ENCODE peak calls at places on chromosomes 11 and 22, in five cellular contexts. Y is tibial nerve, A is fibroblast of the aortic adventitia, V is spleen, I is fibroblast of mammary gland. L is an unnamed sample.

GRCh38 chr11:123526918-123527317 is 96.8 kb downstream of the GRAMD1B start:
- DNase-seq in V (no peak), I (no peak), A (no peak), Y (no peak), L (no peak)

GRCh38 chr11:114219559-114220349 is 76.4 kb upstream of the NNMT start:
- DNase-seq in Y (no peak), A (peak; percentile 82), I (peak; percentile 98), V (no peak), L (no peak)

GRCh38 chr11:96191752-96192151 is 151.2 kb downstream of the MAML2 start:
- DNase-seq in A (peak; percentile 23), I (no peak), V (no peak), Y (no peak), L (no peak)

GRCh38 chr11:112002491-112003216 is 22.6 kb upstream of the DLAT start:
- DNase-seq in I (no peak), V (no peak), Y (no peak), A (no peak), L (no peak)

GRCh38 chr11:107017104-107017432 is 1.2 kb downstream of the GUCY1A2 start:
- DNase-seq in A (no peak), I (no peak), Y (no peak), V (no peak), L (no peak)

GRCh38 chr22:20533879-20534265 is 26.5 kb downstream of the MED15 start:
- DNase-seq in Y (no peak), I (no peak), A (no peak), V (no peak), L (no peak)

GRCh38 chr11:29119691-29120328 is 897.0 kb downstream of the KCNA4 start:
- DNase-seq in V (no peak), A (peak; percentile 84), Y (no peak), I (peak; percentile 71), L (no peak)

GRCh38 chr11:119316017-119316728 is 757 bp downstream of the MCAM start:
- DNase-seq in A (no peak), I (no peak), V (no peak), Y (no peak), L (no peak)

GRCh38 chr22:19843857-19844422 is 10.7 kb downstream of the GNB1L start:
- DNase-seq in V (peak; percentile 73), I (no peak), A (no peak), Y (no peak), L (no peak)

GRCh38 chr11:82831364-82831763 is 68.9 kb downstream of the PRCP start:
- DNase-seq in A (no peak), Y (no peak), V (no peak), I (no peak), L (no peak)

GRCh38 chr22:37561209-37562048 is 1.1 kb downstream of the CDC42EP1 start:
- DNase-seq in V (peak; percentile 89), A (peak; percentile 89), Y (peak; percentile 96), I (peak; percentile 89), L (peak; percentile 31)

GRCh38 chr11:75339685-75340409 is 11.6 kb downstream of the ARRB1 start:
- DNase-seq in A (no peak), Y (no peak), V (no peak), I (no peak), L (no peak)

GRCh38 chr11:8056810-8057463 is 24.1 kb upstream of the TUB start:
- DNase-seq in I (peak; percentile 95), Y (peak; percentile 52), V (peak; percentile 20), A (peak; percentile 95), L (no peak)

GRCh38 chr11:72429626-72430025 is 4.7 kb downstream of the CLPB start:
- DNase-seq in I (no peak), Y (no peak), V (no peak), A (no peak), L (no peak)

GRCh38 chr11:73194034-73194507 is 24.0 kb upstream of the P2RY2 start:
- DNase-seq in A (no peak), Y (no peak), I (no peak), V (no peak), L (no peak)

GRCh38 chr22:46965552-46966494 is 203.4 kb downstream of the TBC1D22A start:
- DNase-seq in V (no peak), A (no peak), I (peak; percentile 29), Y (no peak), L (no peak)

GRCh38 chr11:78158987-78159662 is 19.7 kb upstream of the ALG8 start:
- DNase-seq in V (peak; percentile 3), I (no peak), Y (no peak), A (peak; percentile 87), L (no peak)

GRCh38 chr11:44338721-44339529 is 29.0 kb upstream of the ALX4 start:
- DNase-seq in I (no peak), V (no peak), A (no peak), Y (no peak), L (no peak)

GRCh38 chr11:31102316-31102715 is 267.2 kb downstream of the DCDC1 start:
- DNase-seq in V (no peak), I (no peak), Y (no peak), A (no peak), L (no peak)

GRCh38 chr11:102517670-102518069 is 12.9 kb downstream of the MMP7 start:
- DNase-seq in V (no peak), A (no peak), I (no peak), Y (no peak), L (no peak)

GRCh38 chr11:107702109-107702660 is 9.7 kb downstream of the SLN start:
- DNase-seq in V (no peak), I (no peak), Y (no peak), A (no peak), L (no peak)

GRCh38 chr11:94638902-94639373 is 71.8 kb downstream of the PIWIL4 start:
- DNase-seq in V (no peak), A (peak; percentile 61), Y (no peak), I (peak; percentile 47), L (no peak)

GRCh38 chr11:116511684-116512083 is 261.1 kb downstream of the BUD13 start:
- DNase-seq in V (no peak), Y (no peak), A (no peak), I (no peak), L (no peak)

GRCh38 chr11:83909579-83909978 is 623.4 kb upstream of the CCDC90B start:
- DNase-seq in A (no peak), I (no peak), V (no peak), Y (no peak), L (no peak)

GRCh38 chr11:117199061-117199915 is at the start of gene TAGLN:
- DNase-seq in A (peak; percentile 92), I (peak; percentile 72), Y (peak; percentile 71), V (no peak), L (no peak)

GRCh38 chr11:93957553-93957952 is 63.6 kb upstream of the HEPHL1 start:
- DNase-seq in V (no peak), I (no peak), Y (no peak), A (no peak), L (no peak)

GRCh38 chr22:46055176-46055850 is 78.4 kb upstream of the WNT7B start:
- DNase-seq in Y (peak; percentile 46), A (peak; percentile 48), V (peak; percentile 84), I (peak; percentile 43), L (no peak)

GRCh38 chr11:77062924-77063323 is 3.8 kb upstream of the CAPN5 start:
- DNase-seq in Y (no peak), V (no peak), A (no peak), I (no peak), L (no peak)
- TF ChIP-seq CTCF in Y (no peak), V (no peak), A (peak; percentile 17), I (peak; percentile 16), L (no peak)

GRCh38 chr11:46341454-46341853 is 5.8 kb upstream of the DGKZ start:
- DNase-seq in I (no peak), V (no peak), A (no peak), Y (no peak), L (no peak)
- TF ChIP-seq CTCF in I (no peak), V (no peak), A (no peak), Y (no peak), L (no peak)

GRCh38 chr22:40324468-40325305 is 21.6 kb upstream of the ADSL start:
- DNase-seq in Y (no peak), V (peak; percentile 80), A (no peak), I (no peak), L (no peak)
- TF ChIP-seq CTCF in Y (no peak), V (no peak), A (no peak), I (no peak), L (no peak)

DNA sequence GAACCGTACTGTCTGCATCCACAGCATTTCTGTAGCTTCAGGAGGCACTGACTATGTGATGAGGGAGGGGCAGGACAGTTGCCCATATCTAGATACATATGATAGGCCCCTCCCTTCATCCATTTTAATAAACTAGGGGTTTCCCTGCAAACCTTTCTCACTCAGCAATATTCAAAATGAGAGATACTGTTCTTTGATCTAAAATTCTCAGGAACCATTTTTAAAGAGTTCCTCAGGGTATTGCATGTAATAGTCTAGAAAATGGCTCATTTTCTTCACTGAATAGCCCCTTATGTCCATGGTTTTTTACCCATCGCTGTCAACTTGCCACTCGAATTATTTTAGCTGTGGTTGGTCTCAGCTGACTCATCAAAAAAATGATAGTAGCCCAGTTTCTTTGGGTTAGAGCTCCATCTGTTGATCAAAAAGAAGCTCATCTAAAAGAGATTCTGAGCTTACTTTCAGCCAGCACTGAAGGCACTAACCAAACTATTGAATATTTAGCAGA is 37.0 kb upstream of the DNAJB7 start:
- DNase-seq in Y (no peak), I (peak; percentile 68), V (no peak), A (peak; percentile 67), L (no peak)
- TF ChIP-seq CTCF in Y (peak; percentile 44), I (peak; percentile 60), V (no peak), A (peak; percentile 54), L (peak; percentile 63)

GRCh38 chr22:22464541-22465054 is 43.9 kb downstream of the ZNF280B start:
- DNase-seq in A (no peak), Y (no peak), V (no peak), I (no peak), L (no peak)

GRCh38 chr22:22461111-22461510 is 47.4 kb downstream of the ZNF280B start:
- DNase-seq in Y (no peak), I (no peak), A (no peak), V (no peak), L (no peak)

GRCh38 chr22:22461583-22461982 is 47.0 kb downstream of the ZNF280B start:
- DNase-seq in A (no peak), Y (no peak), I (no peak), V (no peak), L (no peak)

GRCh38 chr22:22463855-22464540 is 44.5 kb downstream of the ZNF280B start:
- DNase-seq in A (peak; percentile 81), I (peak; percentile 64), Y (peak; percentile 23), V (no peak), L (peak; percentile 26)

GRCh38 chr22:22462813-22463567 is 45.6 kb downstream of the ZNF280B start:
- DNase-seq in I (peak; percentile 14), Y (no peak), V (no peak), A (peak; percentile 3), L (no peak)
- TF ChIP-seq CTCF in I (peak; percentile 45), Y (no peak), V (no peak), A (no peak), L (peak; percentile 17)

GRCh38 chr11:3109434-3109833 is 52.2 kb upstream of the CARS1 start:
- DNase-seq in V (peak; percentile 51), A (no peak), Y (no peak), I (no peak), L (no peak)

GRCh38 chr11:3107608-3108182 is 50.5 kb upstream of the CARS1 start:
- DNase-seq in A (no peak), V (no peak), I (no peak), Y (peak; percentile 9), L (no peak)

GRCh38 chr11:3111919-3112690 is 53.0 kb downstream of the OSBPL5 start:
- DNase-seq in Y (no peak), I (peak; percentile 44), V (no peak), A (no peak), L (no peak)

GRCh38 chr11:3108183-3108721 is 51.0 kb upstream of the CARS1 start:
- DNase-seq in A (no peak), V (peak; percentile 74), Y (peak; percentile 10), I (no peak), L (no peak)

GRCh38 chr11:3109921-3110706 is 52.9 kb upstream of the CARS1 start:
- DNase-seq in I (peak; percentile 46), V (peak; percentile 82), Y (peak; percentile 13), A (peak; percentile 23), L (no peak)
- TF ChIP-seq CTCF in I (peak; percentile 66), V (peak; percentile 40), Y (peak; percentile 51), A (peak; percentile 70), L (peak; percentile 36)

L was measured in D721Med.